ENCODE peak calls at places on chromosomes 16 and 17, in five cellular contexts. U is NCI-H2029, H is ELR, R is iPS-NIHi11, T is T follicular helper cell. L is an unnamed sample.

GRCh38 chr16:71467810-71468209 is 5.8 kb upstream of the ZNF23 start:
- DNase-seq in U (no peak), H (peak), R (peak), T (peak), L (peak)

GRCh38 chr17:51640108-51640622 is 379.8 kb downstream of the UTP18 start:
- DNase-seq in U (no peak), H (peak), R (peak), T (no peak), L (no peak)

GRCh38 chr17:61662771-61663170 is 71.8 kb upstream of the NACA2 start:
- DNase-seq in U (no peak), H (no peak), R (no peak), T (no peak), L (no peak)

GRCh38 chr16:47886631-47887415 is 269.0 kb downstream of the ABCC12 start:
- DNase-seq in U (no peak), H (peak), R (no peak), T (no peak), L (no peak)

GRCh38 chr17:19736071-19736470 is 12.0 kb downstream of the ALDH3A1 start:
- DNase-seq in U (no peak), H (no peak), R (no peak), T (no peak), L (no peak)

GRCh38 chr17:78583091-78583490 is 5.9 kb upstream of the DNAH17 start:
- DNase-seq in U (no peak), H (peak), R (peak), T (no peak), L (no peak)

GRCh38 chr17:36602030-36602737 is 801 bp downstream of the MRM1 start:
- DNase-seq in U (no peak), H (peak), R (no peak), T (no peak), L (no peak)

GRCh38 chr16:28108590-28109247 is 45.2 kb upstream of the GSG1L start:
- DNase-seq in U (no peak), H (no peak), R (no peak), T (no peak), L (no peak)

GRCh38 chr17:76681222-76682137 is 29.3 kb downstream of the MXRA7 start:
- DNase-seq in U (peak), H (peak), R (peak), T (peak), L (peak)

GRCh38 chr17:43880420-43880991 is 26.8 kb downstream of the MPP2 start:
- DNase-seq in U (no peak), H (peak), R (peak), T (peak), L (peak)

GRCh38 chr17:81808778-81809555 is 5.0 kb downstream of the GCGR start:
- DNase-seq in U (no peak), H (no peak), R (no peak), T (no peak), L (no peak)

GRCh38 chr17:43572368-43572980 is 26.3 kb upstream of the ETV4 start:
- DNase-seq in U (no peak), H (peak), R (no peak), T (no peak), L (no peak)

GRCh38 chr17:66654764-66655163 is 180.2 kb upstream of the CACNG5 start:
- DNase-seq in U (no peak), H (no peak), R (no peak), T (no peak), L (no peak)

GRCh38 chr16:23030001-23030400 is 119.3 kb downstream of the USP31 start:
- DNase-seq in U (no peak), H (no peak), R (no peak), T (no peak), L (no peak)

GRCh38 chr17:36869856-36870617 is 67.2 kb upstream of the LHX1 start:
- DNase-seq in U (no peak), H (peak), R (no peak), T (no peak), L (no peak)

GRCh38 chr16:24568392-24568791 is 29.0 kb downstream of the RBBP6 start:
- DNase-seq in U (no peak), H (peak), R (no peak), T (no peak), L (no peak)

GRCh38 chr16:69321080-69321479 is 9.3 kb downstream of the PDF start:
- DNase-seq in U (no peak), H (no peak), R (no peak), T (no peak), L (no peak)

GRCh38 chr16:89365996-89366395 is 124.4 kb downstream of the ANKRD11 start:
- DNase-seq in U (no peak), H (no peak), R (no peak), T (no peak), L (no peak)

GRCh38 chr17:41360291-41360995 is 9.2 kb downstream of the KRT33B start:
- DNase-seq in U (no peak), H (peak), R (no peak), T (no peak), L (no peak)

GRCh38 chr16:17295948-17296347 is 174.8 kb downstream of the XYLT1 start:
- DNase-seq in U (no peak), H (no peak), R (no peak), T (no peak), L (no peak)

GRCh38 chr16:27235055-27235937 is 32.0 kb downstream of the KDM8 start:
- DNase-seq in U (peak), H (peak), R (peak), T (peak), L (peak)

GRCh38 chr16:50547944-50548658 is at the start of gene NKD1:
- DNase-seq in U (no peak), H (peak), R (peak), T (peak), L (peak)

GRCh38 chr17:42563543-42563942 is 1.6 kb downstream of the COASY start:
- DNase-seq in U (peak), H (peak), R (no peak), T (no peak), L (no peak)

GRCh38 chr16:48687421-48688038 is 77.5 kb upstream of the N4BP1 start:
- DNase-seq in U (peak), H (peak), R (peak), T (no peak), L (no peak)

GRCh38 chr16:8996891-8997290 is 33.2 kb upstream of the USP7 start:
- DNase-seq in U (no peak), H (no peak), R (peak), T (no peak), L (no peak)

GRCh38 chr16:21104124-21104860 is 46.4 kb downstream of the DNAH3 start:
- DNase-seq in U (no peak), H (peak), R (no peak), T (no peak), L (no peak)

GRCh38 chr17:48630925-48631692 is 5.0 kb upstream of the HOXB9 start:
- DNase-seq in U (no peak), H (no peak), R (no peak), T (no peak), L (no peak)

GRCh38 chr16:8611886-8612595 is 9.5 kb upstream of the METTL22 start:
- DNase-seq in U (no peak), H (peak), R (no peak), T (no peak), L (no peak)

GRCh38 chr17:6163632-6164319 is 93.6 kb downstream of the WSCD1 start:
- DNase-seq in U (peak), H (no peak), R (no peak), T (no peak), L (no peak)

GRCh38 chr17:72465191-72466024 is 344.6 kb downstream of the SOX9 start:
- DNase-seq in U (no peak), H (peak), R (peak), T (no peak), L (no peak)

GRCh38 chr16:71542377-71542776 is 16.2 kb downstream of the CHST4 start:
- DNase-seq in U (no peak), H (peak), R (peak), T (peak), L (peak)

GRCh38 chr17:69246726-69247375 is 18.2 kb upstream of the ABCA10 start:
- DNase-seq in U (peak), H (peak), R (peak), T (no peak), L (no peak)

GRCh38 chr16:85840801-85841200 is 41.3 kb downstream of the COX4I1 start:
- DNase-seq in U (no peak), H (no peak), R (no peak), T (no peak), L (no peak)

GRCh38 chr16:70529051-70529777 is 5.6 kb downstream of the SF3B3 start:
- DNase-seq in U (no peak), H (peak), R (no peak), T (no peak), L (no peak)

GRCh38 chr16:84648595-84649510 is 542 bp downstream of the KLHL36 start:
- DNase-seq in U (no peak), H (peak), R (peak), T (peak), L (peak)

L was measured in CD8-positive, alpha-beta memory T cell.